ENCODE peak calls at places on chromosomes 4 and X, in ten cellular contexts. X is AG08396; R is upper lobe of right lung; D is activated naive CD8-positive, alpha-beta T cell treated with anti-CD3 and anti-CD28 coated beads, Interleukin-2, amount 50 U/mL, for 24 hours; N is activated T-cell treated with anti-CD3 and anti-CD28 coated beads, Interleukin-2, amount 50 U/mL, for 72 hours; P is H4; K is tibial nerve; M is NCI-H1092; G is AML-193; B is nucleus accumbens. S is an unnamed sample.

GRCh38 chr4:185811509-185812364 is at the start of gene SORBS2:
- DNase-seq in B (peak), P (no peak), X (no peak), K (no peak), N (no peak), D (no peak), M (peak), G (no peak), R (peak), S (no peak)

GRCh38 chr4:47668810-47669408 is 169.0 kb downstream of the CORIN start:
- DNase-seq in D (no peak), M (peak), P (peak), N (peak), R (no peak), B (no peak), K (no peak), X (peak), G (peak), S (peak)

GRCh38 chrX:85111347-85111746 is 107.7 kb downstream of the APOOL start:
- DNase-seq in K (no peak), X (peak), M (peak), B (no peak), P (no peak), D (peak), R (no peak), G (peak), N (peak), S (no peak)

GRCh38 chr4:48340276-48340904 is 939 bp upstream of the SLAIN2 start:
- DNase-seq in M (no peak), K (no peak), X (peak), B (no peak), N (peak), D (peak), G (peak), R (no peak), P (peak), S (no peak)

GRCh38 chr4:113636877-113637276 is 124.7 kb downstream of the CAMK2D start:
- DNase-seq in X (no peak), R (no peak), N (peak), G (peak), M (no peak), P (peak), K (no peak), D (peak), B (no peak), S (peak)

GRCh38 chr4:137635596-137635995 is 103.3 kb upstream of the PCDH18 start:
- DNase-seq in N (no peak), K (no peak), B (no peak), R (no peak), G (no peak), D (no peak), P (no peak), M (no peak), X (no peak), S (no peak)

GRCh38 chr4:171727185-171727584 is 86.0 kb upstream of the GALNTL6 start:
- DNase-seq in G (no peak), M (no peak), X (no peak), N (no peak), K (no peak), R (no peak), D (no peak), B (no peak), P (no peak), S (no peak)

GRCh38 chr4:133148690-133149363 is at the start of gene PCDH10:
- DNase-seq in N (peak), M (peak), P (peak), X (peak), D (peak), R (peak), K (peak), B (peak), G (no peak), S (peak)

GRCh38 chrX:53048169-53049126 is at the start of gene GPR173:
- DNase-seq in R (peak), K (peak), N (no peak), M (peak), P (peak), B (no peak), X (peak), G (no peak), D (no peak), S (peak)

GRCh38 chrX:20067709-20068315 is 48.9 kb downstream of the MAP7D2 start:
- DNase-seq in B (no peak), K (peak), X (peak), G (peak), P (peak), D (no peak), M (peak), N (no peak), R (peak), S (peak)

GRCh38 chr4:114180481-114180880 is 201.0 kb upstream of the ARSJ start:
- DNase-seq in K (no peak), D (peak), M (no peak), G (no peak), X (peak), N (peak), P (peak), R (no peak), B (no peak), S (peak)

GRCh38 chrX:42776195-42776594 is 1.8 kb downstream of the PPP1R2C start:
- DNase-seq in P (no peak), D (no peak), X (no peak), M (no peak), N (no peak), G (no peak), R (no peak), B (no peak), K (no peak), S (no peak)

GRCh38 chr4:1752284-1753041 is 31.1 kb downstream of the TACC3 start:
- DNase-seq in G (no peak), B (no peak), X (no peak), N (peak), M (no peak), K (no peak), P (no peak), R (peak), D (peak), S (no peak)

GRCh38 chr4:153152453-153153338 is 51.5 kb upstream of the TRIM2 start:
- DNase-seq in R (peak), P (peak), B (no peak), M (peak), D (peak), K (peak), G (peak), X (peak), N (peak), S (no peak)

GRCh38 chrX:132704769-132705168 is 215.9 kb upstream of the MBNL3 start:
- DNase-seq in K (no peak), G (no peak), P (no peak), R (no peak), N (no peak), D (no peak), X (no peak), M (no peak), B (no peak), S (no peak)

S was measured in HTR-8/SVneo.